ENCODE peak calls at places on chromosome 12, in four cellular contexts. X, K, O and D are unnamed samples.

GRCh38 chr12:12072064-12072760 is 1.5 kb downstream of the BCL2L14 start:
- DNase-seq in X (no peak), K (no peak), O (no peak), D (no peak)

GRCh38 chr12:66302827-66303169 is 505 bp downstream of the HELB start:
- DNase-seq in X (no peak), K (no peak), O (no peak), D (no peak)

GRCh38 chr12:121590476-121591143 is 9.8 kb upstream of the KDM2B start:
- DNase-seq in X (no peak), K (no peak), O (no peak), D (no peak)

GRCh38 chr12:121823727-121824115 is 19.9 kb downstream of the SETD1B start:
- DNase-seq in X (no peak), K (no peak), O (no peak), D (no peak)

GRCh38 chr12:22481557-22482104 is 62.7 kb downstream of the C2CD5 start:
- DNase-seq in X (no peak), K (no peak), O (no peak), D (no peak)

GRCh38 chr12:70609739-70610491 is 27.3 kb downstream of the PTPRB start:
- DNase-seq in X (no peak), K (no peak), O (no peak), D (no peak)

GRCh38 chr12:109532721-109533486 is 40.4 kb downstream of the MMAB start:
- DNase-seq in X (no peak), K (no peak), O (no peak), D (no peak)

GRCh38 chr12:96719671-96720362 is 187.2 kb upstream of the NEDD1 start:
- DNase-seq in X (no peak), K (no peak), O (no peak), D (no peak)

GRCh38 chr12:23555808-23556207 is 393.7 kb downstream of the SOX5 start:
- DNase-seq in X (no peak), K (no peak), O (no peak), D (no peak)

DNA sequence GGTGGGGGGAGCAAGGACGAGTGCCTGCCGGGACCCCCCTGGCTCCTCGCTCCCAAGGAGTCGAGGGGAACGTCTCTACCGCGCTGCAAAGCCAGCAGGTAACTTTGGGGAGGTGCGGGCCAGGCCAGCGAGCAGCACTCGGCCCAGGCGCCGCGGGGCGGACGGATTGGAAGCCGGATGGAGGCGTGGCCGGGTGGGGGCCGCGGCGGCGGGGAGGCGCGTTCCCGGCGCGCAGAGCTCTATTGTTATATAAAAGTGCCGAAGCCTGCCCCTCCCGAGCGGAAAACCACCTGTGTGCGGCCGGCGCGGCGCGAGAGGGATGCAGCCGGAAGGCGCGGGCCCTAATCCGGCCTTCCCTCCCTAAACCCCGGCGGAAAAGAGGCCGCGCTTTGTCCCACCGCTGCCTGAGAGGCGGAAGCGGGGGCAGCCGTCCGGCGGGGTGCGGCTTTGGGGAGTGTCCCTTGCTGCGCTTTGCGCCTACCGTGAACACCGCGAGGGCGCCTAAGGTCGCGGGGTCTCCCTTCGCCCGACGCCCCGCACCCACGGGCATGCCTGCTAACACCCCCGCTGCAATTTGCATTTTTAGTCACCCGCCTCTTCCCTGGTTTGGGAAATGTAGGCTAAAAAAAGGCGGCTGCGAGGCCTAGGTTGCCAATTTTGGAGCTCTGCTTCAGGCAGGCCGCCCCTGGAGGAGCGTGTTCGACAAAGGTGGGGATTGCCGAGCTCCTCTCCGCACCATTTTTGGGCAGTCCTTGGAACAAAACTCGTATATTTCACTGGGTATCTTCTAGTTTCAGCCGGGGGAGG is 1.7 kb upstream of the DUSP6 start:
- DNase-seq in X (no peak), K (peak; percentile 85), O (peak; percentile 23), D (no peak)
- H3K4me3 ChIP-seq in X (peak overlapping the region; percentile 68), K (peak overlapping the region; percentile 40), O (peak overlapping the region; percentile 84), D (peak overlapping the region; percentile 82)

GRCh38 chr12:111408686-111409402 is 3.1 kb downstream of the SH2B3 start:
- DNase-seq in X (no peak), K (no peak), O (no peak), D (no peak)

GRCh38 chr12:111409403-111410228 is 3.9 kb downstream of the SH2B3 start:
- DNase-seq in X (no peak), K (no peak), O (no peak), D (no peak)

GRCh38 chr12:111412007-111412829 is 6.5 kb downstream of the SH2B3 start:
- DNase-seq in X (no peak), K (no peak), O (no peak), D (no peak)

GRCh38 chr12:111411187-111411764 is 5.6 kb downstream of the SH2B3 start:
- DNase-seq in X (no peak), K (no peak), O (no peak), D (no peak)

GRCh38 chr12:111410229-111411186 is 4.8 kb downstream of the SH2B3 start:
- DNase-seq in X (no peak), K (no peak), O (no peak), D (no peak)
- H3K4me3 ChIP-seq in X (no peak overlapping the region), K (no peak overlapping the region), O (peak overlapping the region; percentile 40), D (peak overlapping the region; percentile 98)

GRCh38 chr12:64779349-64779974 is 20.3 kb upstream of the GNS start:
- DNase-seq in X (no peak), K (no peak), O (no peak), D (no peak)

GRCh38 chr12:64781374-64782029 is 22.3 kb upstream of the GNS start:
- DNase-seq in X (peak; percentile 22), K (no peak), O (no peak), D (no peak)

GRCh38 chr12:64780531-64781373 is 21.5 kb upstream of the GNS start:
- DNase-seq in X (no peak), K (peak; percentile 58), O (no peak), D (no peak)

GRCh38 chr12:64780220-64780530 is 21.0 kb upstream of the GNS start:
- DNase-seq in X (no peak), K (no peak), O (no peak), D (no peak)

DNA sequence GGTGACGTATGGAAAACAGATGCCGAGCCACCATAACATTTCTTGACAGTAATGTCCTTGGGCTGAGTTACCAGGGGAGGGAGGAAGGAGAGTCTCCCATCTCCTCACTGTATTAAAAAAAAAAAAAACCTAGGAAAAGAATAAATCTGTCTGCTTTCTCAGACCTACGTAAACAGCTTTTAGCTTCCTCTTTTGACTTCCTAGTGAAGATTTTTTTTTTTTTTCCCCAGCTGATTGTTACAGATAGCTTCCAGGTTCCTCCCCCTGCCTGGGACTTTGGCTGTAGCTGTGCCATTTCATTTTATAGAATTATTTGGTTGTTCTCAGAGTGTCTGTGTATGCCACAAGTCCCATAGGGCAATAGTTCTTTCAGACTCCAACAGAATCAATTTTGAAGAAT is 23.0 kb upstream of the GNS start:
- DNase-seq in X (no peak), K (no peak), O (no peak), D (no peak)
- H3K4me3 ChIP-seq in X (no peak overlapping the region), K (no peak overlapping the region), O (peak overlapping the region; percentile 68), D (no peak overlapping the region)

DNA sequence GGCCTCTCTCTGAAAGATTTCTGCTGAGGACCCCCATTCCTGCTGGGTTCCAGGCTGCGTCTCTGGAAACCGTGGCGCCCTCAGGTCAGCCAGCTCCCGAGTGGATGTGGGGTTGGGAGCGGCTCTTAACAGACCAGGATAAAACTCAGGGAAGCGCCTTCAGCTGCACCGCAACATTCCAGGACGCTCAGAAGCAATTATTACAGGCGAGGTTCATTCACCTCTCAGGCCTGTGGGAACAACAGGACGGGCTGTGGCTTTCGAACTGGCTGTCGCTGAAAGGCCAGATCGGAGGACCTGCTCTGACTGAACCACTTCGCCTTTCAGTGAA is 351 bp upstream of the GAS2L3 start:
- DNase-seq in X (no peak), K (no peak), O (no peak), D (no peak)
- H3K4me3 ChIP-seq in X (peak overlapping the region; percentile 81), K (peak overlapping the region; percentile 51), O (peak overlapping the region; percentile 82), D (peak overlapping the region; percentile 90)

DNA sequence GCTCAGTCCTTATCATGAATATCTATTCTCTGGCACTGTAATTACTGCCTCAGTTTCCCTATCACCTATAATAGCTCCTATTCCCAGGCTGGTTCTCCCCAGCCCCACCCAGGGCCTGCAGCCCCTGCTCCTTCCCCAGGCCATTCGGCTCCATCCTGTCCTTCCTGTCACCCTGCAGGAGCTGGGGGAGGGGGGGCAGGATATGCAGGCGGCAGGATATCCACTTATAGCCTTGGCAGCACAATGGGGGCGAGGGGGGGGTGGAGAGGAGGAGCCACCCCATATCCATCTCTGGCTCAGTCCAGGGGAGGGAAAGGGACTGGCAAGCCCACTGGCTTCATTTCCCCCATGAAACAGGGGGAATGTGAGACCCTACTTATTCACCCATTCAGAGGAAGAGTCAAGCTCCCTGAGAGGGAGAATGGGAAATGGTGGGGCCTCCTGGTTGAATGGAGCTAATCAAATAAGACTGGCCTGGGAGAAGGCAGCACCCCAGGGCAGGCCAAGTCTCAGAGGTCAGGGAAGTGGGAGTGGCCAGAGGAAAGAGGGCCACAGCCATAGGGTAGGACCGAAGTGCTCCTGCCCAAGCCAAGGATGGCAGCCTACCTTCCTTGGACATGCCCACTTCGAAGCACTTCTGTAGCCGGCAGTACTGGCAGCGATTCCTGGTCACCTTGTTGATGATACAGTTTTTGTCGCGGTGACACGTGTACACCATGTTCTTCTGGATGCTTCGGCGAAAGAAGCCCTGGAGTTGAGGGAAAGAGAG is 7.8 kb upstream of the ITGB7 start:
- DNase-seq in X (no peak), K (peak; percentile 57), O (no peak), D (no peak)
- H3K4me3 ChIP-seq in X (no peak overlapping the region), K (no peak overlapping the region), O (no peak overlapping the region), D (no peak overlapping the region)

GRCh38 chr12:62789856-62790255 is 145.1 kb downstream of the PPM1H start:
- DNase-seq in X (no peak), K (no peak), O (no peak), D (no peak)

GRCh38 chr12:62784576-62784975 is 150.4 kb downstream of the PPM1H start:
- DNase-seq in X (no peak), K (no peak), O (no peak), D (no peak)

GRCh38 chr12:62787606-62788005 is 147.3 kb downstream of the PPM1H start:
- DNase-seq in X (no peak), K (no peak), O (no peak), D (no peak)

GRCh38 chr12:62785941-62786559 is 148.9 kb downstream of the PPM1H start:
- DNase-seq in X (peak; percentile 73), K (peak; percentile 87), O (no peak), D (peak; percentile 81)

GRCh38 chr12:62787023-62787422 is 147.9 kb downstream of the PPM1H start:
- DNase-seq in X (no peak), K (no peak), O (no peak), D (no peak)
- H3K4me3 ChIP-seq in X (no peak overlapping the region), K (no peak overlapping the region), O (no peak overlapping the region), D (no peak overlapping the region)

DNA sequence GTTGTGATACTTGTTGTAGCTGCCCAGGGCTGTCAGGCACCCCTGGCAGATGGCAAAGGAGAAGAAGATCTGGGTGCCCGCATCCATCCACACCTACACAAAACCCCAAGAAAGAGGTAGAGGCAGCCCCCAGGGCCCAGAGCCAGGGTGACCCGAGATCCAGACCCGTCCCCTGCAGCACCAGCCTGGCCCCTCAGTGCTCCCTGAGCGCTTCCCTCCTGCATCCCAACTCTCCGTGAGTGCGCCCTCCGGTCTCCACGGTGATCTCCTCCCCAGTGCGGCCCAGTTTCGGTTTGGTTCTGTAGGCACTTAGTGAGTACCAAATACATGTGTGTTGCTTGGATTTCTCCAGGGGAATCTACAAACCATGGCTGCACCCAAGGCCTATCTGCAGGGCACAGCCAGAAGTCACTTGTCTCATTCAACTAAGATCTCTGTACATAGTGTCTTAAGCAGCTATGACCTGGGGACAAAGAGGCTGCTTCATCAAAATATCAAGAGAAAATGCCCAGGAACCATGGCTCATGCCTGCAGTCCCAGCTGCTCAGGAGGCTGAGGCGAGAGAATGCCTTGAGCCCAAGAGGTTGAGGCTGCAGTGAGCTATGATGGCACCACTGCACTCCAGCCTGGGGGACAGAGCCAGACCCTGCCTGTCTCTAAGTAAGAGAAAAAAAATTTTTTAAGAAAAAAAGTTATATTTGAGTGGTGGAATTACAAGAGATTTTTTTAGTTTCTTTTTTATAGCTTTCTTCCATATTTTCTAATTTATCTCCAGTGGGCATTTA is 15.9 kb downstream of the SLC6A12 start:
- DNase-seq in X (no peak), K (no peak), O (no peak), D (no peak)
- H3K4me3 ChIP-seq in X (no peak overlapping the region), K (no peak overlapping the region), O (no peak overlapping the region), D (no peak overlapping the region)